ENCODE peak calls at places on chromosomes 5 and 9, in four cellular contexts. One of them, this sample, is unnamed. For H3K27me3 and H3K36me3, the result is how much of the 10 kb centered on the place peaks cover.

GRCh38 chr5:92309336-92309991 is 926.3 kb upstream of the ARRDC3 start:
- DNase-seq in A673: peak
- DNase-seq in heart left ventricle: no peak
- DNase-seq in stomach: no peak
- DNase-seq in this sample: no peak

GRCh38 chr5:172361566-172362238 is 78.1 kb upstream of the UBTD2 start:
- DNase-seq in heart left ventricle: no peak
- DNase-seq in stomach: no peak
- DNase-seq in A673: no peak
- DNase-seq in this sample: no peak

GRCh38 chr9:100111235-100111634 is 12.2 kb downstream of the INVS start:
- DNase-seq in heart left ventricle: peak
- DNase-seq in stomach: peak
- DNase-seq in A673: peak
- DNase-seq in this sample: peak

GRCh38 chr5:58582411-58583393 is at the start of gene RAB3C:
- DNase-seq in stomach: peak
- DNase-seq in A673: peak
- DNase-seq in heart left ventricle: peak
- DNase-seq in this sample: peak

GRCh38 chr5:138649316-138649720 is 74.1 kb upstream of the HSPA9 start:
- DNase-seq in stomach: no peak
- DNase-seq in A673: peak
- DNase-seq in heart left ventricle: no peak
- DNase-seq in this sample: no peak

GRCh38 chr5:154194348-154195329 is 4.1 kb downstream of the GALNT10 start:
- DNase-seq in A673: no peak
- DNase-seq in stomach: peak
- DNase-seq in heart left ventricle: no peak
- DNase-seq in this sample: no peak

GRCh38 chr5:6266671-6267197 is 111.6 kb downstream of the MED10 start:
- DNase-seq in A673: no peak
- DNase-seq in heart left ventricle: no peak
- DNase-seq in stomach: no peak
- DNase-seq in this sample: no peak

GRCh38 chr5:72556351-72557146 is 49.3 kb upstream of the ZNF366 start:
- DNase-seq in stomach: peak
- DNase-seq in heart left ventricle: peak
- DNase-seq in A673: peak
- DNase-seq in this sample: no peak

GRCh38 chr5:138903113-138903789 is 28.1 kb upstream of the LRRTM2 start:
- DNase-seq in stomach: no peak
- DNase-seq in heart left ventricle: no peak
- DNase-seq in A673: no peak
- DNase-seq in this sample: no peak

GRCh38 chr5:126849101-126849678 is 72.3 kb downstream of the LMNB1 start:
- DNase-seq in heart left ventricle: no peak
- DNase-seq in stomach: no peak
- DNase-seq in A673: no peak
- DNase-seq in this sample: no peak

GRCh38 chr9:86965627-86966395 is 18.5 kb upstream of the GAS1 start:
- DNase-seq in heart left ventricle: no peak
- DNase-seq in stomach: no peak
- DNase-seq in A673: no peak
- DNase-seq in this sample: no peak

GRCh38 chr9:97848582-97849237 is 4.3 kb upstream of the FOXE1 start:
- DNase-seq in stomach: no peak
- DNase-seq in A673: no peak
- DNase-seq in heart left ventricle: no peak
- DNase-seq in this sample: no peak
- H3K27me3 ChIP-seq in stomach: under half
- H3K27me3 ChIP-seq in A673: half or more
- H3K27me3 ChIP-seq in heart left ventricle: half or more
- H3K27me3 ChIP-seq in this sample: under half

GRCh38 chr5:14684757-14685156 is 20.2 kb downstream of the OTULIN start:
- DNase-seq in stomach: no peak
- DNase-seq in A673: no peak
- DNase-seq in heart left ventricle: no peak
- DNase-seq in this sample: no peak
- H3K36me3 ChIP-seq in stomach: half or more
- H3K36me3 ChIP-seq in A673: under half
- H3K36me3 ChIP-seq in heart left ventricle: half or more
- H3K36me3 ChIP-seq in this sample: under half

GRCh38 chr5:51380603-51381207 is 2.5 kb upstream of the ISL1 start:
- DNase-seq in stomach: peak
- DNase-seq in A673: peak
- DNase-seq in heart left ventricle: no peak
- DNase-seq in this sample: no peak
- H3K27me3 ChIP-seq in stomach: under half
- H3K27me3 ChIP-seq in A673: under half
- H3K27me3 ChIP-seq in heart left ventricle: half or more
- H3K27me3 ChIP-seq in this sample: under half

GRCh38 chr9:104879555-104880318 is 48.2 kb downstream of the ABCA1 start:
- DNase-seq in A673: no peak
- DNase-seq in stomach: no peak
- DNase-seq in heart left ventricle: no peak
- DNase-seq in this sample: no peak
- H3K36me3 ChIP-seq in A673: under half
- H3K36me3 ChIP-seq in stomach: under half
- H3K36me3 ChIP-seq in heart left ventricle: half or more
- H3K36me3 ChIP-seq in this sample: under half

GRCh38 chr5:35066260-35066795 is 18.6 kb upstream of the AGXT2 start:
- DNase-seq in heart left ventricle: no peak
- DNase-seq in stomach: no peak
- DNase-seq in A673: no peak
- DNase-seq in this sample: no peak
- H3K27me3 ChIP-seq in heart left ventricle: under half
- H3K27me3 ChIP-seq in stomach: under half
- H3K27me3 ChIP-seq in A673: under half
- H3K27me3 ChIP-seq in this sample: under half

DNA sequence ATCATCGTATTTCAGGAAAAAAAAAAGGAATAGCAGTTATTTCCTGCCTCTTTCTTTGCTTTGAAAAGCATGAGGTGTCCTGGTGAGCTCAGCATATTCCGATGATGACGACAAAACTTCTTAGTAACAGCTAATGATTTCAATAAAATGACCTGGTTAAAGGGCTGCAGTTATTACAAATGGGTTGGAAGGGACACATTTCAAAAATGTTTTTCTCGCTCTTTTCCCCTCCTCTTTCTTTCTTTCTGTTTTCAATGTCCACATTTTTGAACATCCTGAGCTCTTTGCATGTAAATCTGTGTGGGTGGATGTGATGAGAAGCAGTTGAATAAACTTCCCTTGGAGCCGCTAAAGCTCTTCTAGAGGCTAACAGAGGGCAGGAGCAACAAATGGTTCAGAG is 186.8 kb upstream of the SLC27A6 start:
- DNase-seq in heart left ventricle: no peak
- DNase-seq in A673: no peak
- DNase-seq in stomach: no peak
- DNase-seq in this sample: no peak
- H3K36me3 ChIP-seq in heart left ventricle: under half
- H3K36me3 ChIP-seq in A673: under half
- H3K36me3 ChIP-seq in stomach: under half
- H3K36me3 ChIP-seq in this sample: under half

DNA sequence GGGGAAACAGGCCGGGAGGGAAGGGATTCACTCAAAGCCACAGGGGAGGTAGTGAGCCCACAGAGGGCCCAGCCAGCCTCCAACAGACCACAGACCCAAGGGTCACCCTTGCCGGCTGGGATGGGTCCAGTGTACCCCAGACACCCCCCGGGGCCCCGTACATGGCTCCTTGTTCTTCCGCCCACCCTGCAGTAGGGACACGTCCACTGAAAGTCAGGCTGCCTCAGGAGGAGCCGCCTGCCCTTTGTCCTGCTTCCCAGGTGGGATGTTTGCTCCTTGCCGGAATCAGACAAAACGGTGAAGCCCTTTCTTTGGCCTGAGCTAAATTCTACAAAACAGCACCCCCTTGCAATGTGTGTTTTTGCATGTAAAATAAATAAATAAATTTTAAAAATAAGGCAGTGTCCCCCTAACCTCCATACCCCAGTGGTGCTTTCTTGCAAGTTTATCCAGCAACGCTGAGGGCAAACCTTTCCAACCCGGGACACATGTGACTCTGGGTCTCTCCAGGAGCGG is 25.8 kb downstream of the LHX3 start:
- DNase-seq in stomach: no peak
- DNase-seq in A673: no peak
- DNase-seq in heart left ventricle: no peak
- DNase-seq in this sample: no peak
- H3K27me3 ChIP-seq in stomach: under half
- H3K27me3 ChIP-seq in A673: under half
- H3K27me3 ChIP-seq in heart left ventricle: under half
- H3K27me3 ChIP-seq in this sample: under half

GRCh38 chr9:94685359-94685758 is 41.1 kb upstream of the AOPEP start:
- DNase-seq in heart left ventricle: no peak
- DNase-seq in stomach: no peak
- DNase-seq in A673: no peak
- DNase-seq in this sample: no peak
- H3K36me3 ChIP-seq in heart left ventricle: under half
- H3K36me3 ChIP-seq in stomach: under half
- H3K36me3 ChIP-seq in A673: under half
- H3K36me3 ChIP-seq in this sample: under half

GRCh38 chr5:54912021-54912420 is 73.4 kb downstream of the ESM1 start:
- DNase-seq in A673: no peak
- DNase-seq in stomach: no peak
- DNase-seq in heart left ventricle: no peak
- DNase-seq in this sample: no peak
- H3K27me3 ChIP-seq in A673: under half
- H3K27me3 ChIP-seq in stomach: under half
- H3K27me3 ChIP-seq in heart left ventricle: under half
- H3K27me3 ChIP-seq in this sample: under half